ENCODE peak calls at places on chromosomes 4 and X, in nine cellular contexts. X, G, Z, K, F, J, C, R and A are unnamed samples.
A peak's percentile ranks its signal among the peaks of the same experiment; 100 is the strongest.

GRCh38 chrX:46710927-46711623 is 47.8 kb downstream of the SLC9A7 start:
- DNase-seq in X (no peak), G (no peak), Z (no peak), K (no peak), F (no peak), J (peak; percentile 55), C (no peak), R (no peak), A (no peak)

GRCh38 chrX:72554448-72555140 is 18.0 kb downstream of the HDAC8 start:
- DNase-seq in X (no peak), G (no peak), Z (no peak), K (no peak), F (no peak), J (no peak), C (no peak), R (no peak), A (no peak)

GRCh38 chr4:140187316-140187695 is 33.3 kb upstream of the MAML3 start:
- DNase-seq in X (no peak), G (no peak), Z (no peak), K (no peak), F (no peak), J (no peak), C (no peak), R (no peak), A (no peak)

GRCh38 chrX:10482262-10482661 is 138.1 kb downstream of the MID1 start:
- DNase-seq in X (no peak), G (peak; percentile 4), Z (no peak), K (no peak), F (no peak), J (no peak), C (no peak), R (no peak), A (no peak)

GRCh38 chrX:130100180-130100579 is 10.1 kb downstream of the ELF4 start:
- DNase-seq in X (no peak), G (no peak), Z (no peak), K (no peak), F (peak; percentile 83), J (no peak), C (no peak), R (no peak), A (peak; percentile 91)

GRCh38 chrX:104324871-104325585 is 70.3 kb upstream of the ESX1 start:
- DNase-seq in X (no peak), G (no peak), Z (no peak), K (no peak), F (no peak), J (no peak), C (no peak), R (no peak), A (no peak)

GRCh38 chr4:15197005-15197404 is 194.7 kb downstream of the CPEB2 start:
- DNase-seq in X (no peak), G (no peak), Z (no peak), K (no peak), F (no peak), J (peak; percentile 23), C (no peak), R (no peak), A (no peak)

GRCh38 chr4:40056722-40057539 is at the start of gene N4BP2:
- DNase-seq in X (peak; percentile 41), G (peak; percentile 90), Z (peak; percentile 66), K (peak; percentile 81), F (peak; percentile 53), J (peak; percentile 78), C (peak; percentile 92), R (peak; percentile 88), A (peak; percentile 94)

GRCh38 chrX:17748684-17749083 is 11.4 kb downstream of the SCML1 start:
- DNase-seq in X (no peak), G (no peak), Z (no peak), K (no peak), F (no peak), J (no peak), C (no peak), R (no peak), A (no peak)

GRCh38 chr4:110364911-110365520 is 110.9 kb upstream of the ENPEP start:
- DNase-seq in X (no peak), G (no peak), Z (no peak), K (no peak), F (no peak), J (no peak), C (no peak), R (no peak), A (no peak)

GRCh38 chr4:107258359-107258758 is 222.2 kb upstream of the DKK2 start:
- DNase-seq in X (no peak), G (no peak), Z (no peak), K (no peak), F (peak; percentile 53), J (no peak), C (no peak), R (no peak), A (no peak)

GRCh38 chr4:107736924-107737448 is 17.0 kb upstream of the PAPSS1 start:
- DNase-seq in X (peak; percentile 28), G (peak; percentile 45), Z (peak; percentile 18), K (peak; percentile 25), F (no peak), J (peak; percentile 24), C (no peak), R (no peak), A (no peak)

GRCh38 chr4:5036239-5036638 is 15.0 kb upstream of the STK32B start:
- DNase-seq in X (no peak), G (no peak), Z (no peak), K (no peak), F (no peak), J (no peak), C (no peak), R (no peak), A (no peak)

GRCh38 chr4:163195247-163195765 is 28.6 kb upstream of the NAF1 start:
- DNase-seq in X (no peak), G (no peak), Z (no peak), K (no peak), F (no peak), J (no peak), C (no peak), R (no peak), A (no peak)

GRCh38 chr4:126202226-126202625 is 887.5 kb downstream of the FAT4 start:
- DNase-seq in X (no peak), G (no peak), Z (no peak), K (no peak), F (no peak), J (no peak), C (no peak), R (no peak), A (no peak)

GRCh38 chrX:118171354-118171753 is 54.7 kb upstream of the KLHL13 start:
- DNase-seq in X (no peak), G (no peak), Z (no peak), K (no peak), F (no peak), J (no peak), C (no peak), R (no peak), A (no peak)

GRCh38 chr4:41957634-41958033 is 22.4 kb downstream of the TMEM33 start:
- DNase-seq in X (no peak), G (peak; percentile 42), Z (no peak), K (no peak), F (no peak), J (no peak), C (no peak), R (no peak), A (no peak)

GRCh38 chrX:147958316-147958715 is 22.8 kb upstream of the FMR1NB start:
- DNase-seq in X (no peak), G (no peak), Z (no peak), K (peak; percentile 3), F (peak; percentile 67), J (no peak), C (no peak), R (no peak), A (no peak)

GRCh38 chr4:16843831-16844508 is 54.5 kb downstream of the LDB2 start:
- DNase-seq in X (no peak), G (no peak), Z (no peak), K (no peak), F (peak; percentile 53), J (no peak), C (no peak), R (no peak), A (no peak)

GRCh38 chr4:21304061-21304541 is 603.8 kb downstream of the PACRGL start:
- DNase-seq in X (no peak), G (no peak), Z (no peak), K (peak; percentile 73), F (no peak), J (peak; percentile 9), C (peak; percentile 43), R (peak; percentile 43), A (peak; percentile 74)

GRCh38 chrX:47129879-47130358 is 14.6 kb downstream of the NDUFB11 start:
- DNase-seq in X (no peak), G (no peak), Z (no peak), K (no peak), F (no peak), J (no peak), C (no peak), R (no peak), A (no peak)